ENCODE peak calls at places on chromosomes 13 and 19, in seven cellular contexts. J, N, Z, Y, M, L and D are unnamed samples.

GRCh38 chr19:6098574-6098973 is 11.7 kb downstream of the RFX2 start:
- DNase-seq in J (no peak), N (no peak), Z (no peak), Y (no peak), M (no peak), L (no peak), D (no peak)

GRCh38 chr13:40406405-40407138 is 259.9 kb downstream of the FOXO1 start:
- DNase-seq in J (no peak), N (peak), Z (peak), Y (peak), M (no peak), L (no peak), D (no peak)

GRCh38 chr19:32886241-32886640 is 16.7 kb upstream of the SLC7A9 start:
- DNase-seq in J (no peak), N (no peak), Z (no peak), Y (no peak), M (no peak), L (no peak), D (no peak)

GRCh38 chr19:45782820-45783785 is 813 bp upstream of the DMPK start:
- DNase-seq in J (no peak), N (peak), Z (peak), Y (peak), M (no peak), L (no peak), D (no peak)

GRCh38 chr13:23748591-23748990 is 140.6 kb downstream of the MIPEP start:
- DNase-seq in J (no peak), N (no peak), Z (no peak), Y (no peak), M (no peak), L (no peak), D (no peak)

GRCh38 chr13:98026457-98026857 is 73.0 kb downstream of the IPO5 start:
- DNase-seq in J (no peak), N (no peak), Z (no peak), Y (peak), M (no peak), L (no peak), D (no peak)

GRCh38 chr13:80359459-80360297 is 18.8 kb upstream of the SPRY2 start:
- DNase-seq in J (no peak), N (no peak), Z (no peak), Y (peak), M (no peak), L (no peak), D (no peak)

GRCh38 chr19:19366691-19367396 is 38.6 kb upstream of the GATAD2A start:
- DNase-seq in J (peak), N (peak), Z (peak), Y (peak), M (no peak), L (peak), D (peak)

GRCh38 chr19:39093761-39094160 is 9.6 kb downstream of the ACP7 start:
- DNase-seq in J (no peak), N (peak), Z (no peak), Y (peak), M (no peak), L (no peak), D (no peak)

GRCh38 chr13:30107536-30108136 is 199.7 kb downstream of the KATNAL1 start:
- DNase-seq in J (no peak), N (peak), Z (no peak), Y (peak), M (no peak), L (no peak), D (no peak)

GRCh38 chr19:29983568-29983967 is 41.5 kb downstream of the URI1 start:
- DNase-seq in J (no peak), N (no peak), Z (no peak), Y (no peak), M (no peak), L (no peak), D (no peak)

GRCh38 chr13:96963786-96964475 is 30.3 kb downstream of the OXGR1 start:
- DNase-seq in J (no peak), N (no peak), Z (no peak), Y (no peak), M (no peak), L (no peak), D (no peak)

GRCh38 chr13:96966415-96967102 is 27.7 kb downstream of the OXGR1 start:
- DNase-seq in J (no peak), N (no peak), Z (no peak), Y (no peak), M (no peak), L (no peak), D (no peak)

GRCh38 chr13:96968027-96968426 is 26.2 kb downstream of the OXGR1 start:
- DNase-seq in J (no peak), N (no peak), Z (no peak), Y (no peak), M (no peak), L (no peak), D (no peak)

DNA sequence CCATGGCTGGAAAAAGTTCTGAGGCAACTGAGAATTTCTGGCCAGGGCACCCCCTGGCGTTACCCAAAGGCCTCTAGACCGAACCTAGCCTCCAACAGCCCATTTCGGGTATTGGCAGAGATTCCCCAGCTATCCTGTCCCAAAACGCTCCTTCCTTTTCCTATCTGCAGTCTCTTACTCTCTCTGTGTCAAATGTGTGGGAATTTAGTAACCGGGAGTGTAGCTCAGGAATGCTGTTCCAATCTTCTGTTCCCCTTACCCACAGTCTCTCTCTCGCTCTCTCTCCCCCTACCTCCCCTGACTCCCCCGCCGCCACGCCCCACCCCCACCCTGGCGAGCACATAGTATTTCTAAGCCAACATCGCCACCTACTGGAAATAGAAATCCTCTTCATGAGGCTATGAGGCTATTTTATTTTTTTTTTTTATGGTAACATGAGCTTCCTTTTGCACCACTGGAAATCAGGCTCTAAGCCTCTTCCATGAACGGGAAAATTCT is 27.0 kb downstream of the OXGR1 start:
- DNase-seq in J (no peak), N (no peak), Z (no peak), Y (no peak), M (no peak), L (no peak), D (no peak)
- TF ChIP-seq CTCF in J (no peak), N (peak), Z (no peak), Y (peak), M (no peak), L (no peak), D (no peak)

GRCh38 chr13:21639604-21640003 is 31.3 kb upstream of the FGF9 start:
- DNase-seq in J (no peak), N (no peak), Z (no peak), Y (no peak), M (no peak), L (no peak), D (no peak)

GRCh38 chr13:21637296-21637695 is 33.3 kb upstream of the MICU2 start:
- DNase-seq in J (peak), N (peak), Z (peak), Y (peak), M (no peak), L (no peak), D (no peak)

GRCh38 chr13:21641629-21642028 is 29.2 kb upstream of the FGF9 start:
- DNase-seq in J (peak), N (no peak), Z (no peak), Y (no peak), M (no peak), L (no peak), D (no peak)

DNA sequence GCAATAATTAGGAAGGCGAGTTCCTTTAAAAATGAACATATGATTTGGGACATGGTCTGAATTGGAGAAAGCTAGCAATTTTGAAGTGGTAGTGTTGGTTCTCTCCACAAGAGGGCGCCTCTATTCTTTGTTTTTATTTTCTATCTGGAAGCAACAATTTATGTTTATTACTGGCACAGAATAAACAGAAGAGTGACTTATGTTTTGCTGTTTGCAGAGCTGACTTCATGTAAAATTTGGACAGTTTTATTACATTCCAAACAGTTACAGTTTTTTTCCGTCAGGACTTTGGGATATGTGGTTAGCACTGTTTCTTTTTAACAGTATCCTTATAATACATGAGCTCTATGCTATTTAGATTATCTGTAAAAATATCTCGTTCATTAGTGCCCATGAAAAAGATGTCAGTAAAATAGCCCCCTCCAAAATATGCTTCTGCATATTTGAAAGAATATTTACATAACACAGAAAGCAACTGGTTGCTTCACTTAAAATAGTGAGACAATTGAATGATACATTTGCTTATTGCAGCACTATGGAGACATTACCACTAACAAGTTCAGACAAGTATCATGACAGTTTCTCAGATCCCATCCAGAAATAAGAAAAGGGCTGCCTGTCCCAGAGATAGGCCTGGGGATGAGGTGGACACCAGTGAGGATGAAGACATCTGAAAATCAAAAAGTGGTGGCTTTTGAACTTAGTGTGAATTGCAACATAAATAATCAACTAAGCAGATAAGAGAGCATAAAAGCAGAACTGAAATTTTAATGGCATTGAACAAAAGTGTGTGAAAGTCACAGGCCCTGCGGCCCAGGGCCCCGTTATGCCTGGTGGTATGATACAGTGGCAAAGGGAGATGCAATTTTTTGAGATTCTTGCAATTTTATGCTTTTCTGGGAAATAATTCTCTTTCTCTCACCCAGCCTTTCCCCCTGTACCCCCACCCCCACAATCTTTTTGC is 32.3 kb upstream of the FGF9 start:
- DNase-seq in J (peak), N (peak), Z (no peak), Y (peak), M (no peak), L (no peak), D (peak)
- TF ChIP-seq CTCF in J (peak), N (peak), Z (peak), Y (peak), M (peak), L (peak), D (peak)

DNA sequence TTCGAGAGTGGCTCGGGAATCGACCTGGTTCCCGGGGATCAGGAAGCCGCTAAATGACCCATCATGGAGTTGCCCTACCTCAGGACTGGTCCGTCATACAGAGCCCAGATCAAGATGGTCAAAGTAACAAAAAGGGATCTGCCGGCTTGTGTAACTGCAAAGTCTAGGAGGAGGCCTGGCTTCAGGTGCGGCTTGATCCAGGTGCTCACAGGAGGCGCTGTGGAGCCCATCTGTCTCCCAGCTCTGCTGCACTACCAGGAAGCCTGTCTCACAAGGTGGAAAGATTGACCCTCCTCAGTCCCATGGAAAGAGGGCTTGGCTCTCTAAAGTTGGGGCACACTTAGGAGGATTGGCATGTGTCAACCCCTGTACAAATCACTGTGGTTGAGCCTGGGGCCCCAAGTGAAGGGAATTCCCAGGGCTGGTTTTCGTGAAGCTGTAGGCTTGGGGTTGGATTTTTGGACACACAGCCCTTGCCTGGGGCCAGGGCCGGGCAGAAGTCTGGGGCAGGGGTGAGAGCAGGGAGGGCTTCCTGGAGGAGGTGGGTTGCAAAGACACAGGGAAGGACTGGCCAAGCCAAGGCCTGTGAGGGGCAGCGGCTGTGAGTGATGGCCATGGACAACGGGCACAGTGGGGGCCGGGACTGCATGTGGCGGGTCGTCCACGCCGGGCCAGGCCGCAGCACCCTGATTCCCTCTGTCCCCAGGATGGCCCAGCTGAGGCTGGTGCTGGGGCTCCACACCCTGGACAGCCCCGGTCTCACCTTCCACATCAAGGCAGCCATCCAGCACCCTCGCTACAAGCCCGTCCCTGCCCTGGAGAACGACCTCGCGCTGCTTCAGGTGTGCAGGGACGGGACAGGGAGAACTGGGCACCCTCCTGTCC is 4.2 kb downstream of the GZMM start:
- DNase-seq in J (no peak), N (no peak), Z (no peak), Y (no peak), M (no peak), L (no peak), D (no peak)
- TF ChIP-seq CTCF in J (no peak), N (peak), Z (peak), Y (no peak), M (no peak), L (no peak), D (no peak)

GRCh38 chr13:112245959-112246358 is 130.2 kb upstream of the SPACA7 start:
- DNase-seq in J (no peak), N (no peak), Z (no peak), Y (no peak), M (peak), L (no peak), D (no peak)
- TF ChIP-seq CTCF in J (no peak), N (no peak), Z (no peak), Y (no peak), M (no peak), L (no peak), D (no peak)

DNA sequence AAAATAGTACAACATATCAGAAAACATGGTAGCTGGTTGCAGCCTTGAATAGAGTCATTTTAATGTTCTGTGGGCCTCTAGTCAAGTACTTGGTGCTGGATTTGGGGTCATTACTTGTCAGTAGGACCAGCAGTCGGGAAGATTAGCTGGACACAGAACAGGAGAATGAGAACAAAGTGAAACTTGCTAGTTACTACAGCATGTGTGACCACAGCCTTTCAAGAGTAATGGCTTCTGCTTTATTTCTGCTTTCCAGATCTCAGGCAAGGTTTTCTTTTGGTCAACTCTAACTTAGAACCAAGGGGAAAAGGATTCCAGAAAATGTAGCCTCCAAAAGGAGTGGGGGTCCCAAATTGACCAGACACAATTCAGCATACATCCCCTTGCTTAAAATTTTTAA is 17.1 kb upstream of the VWA8 start:
- DNase-seq in J (peak), N (no peak), Z (no peak), Y (no peak), M (no peak), L (no peak), D (peak)
- TF ChIP-seq CTCF in J (no peak), N (no peak), Z (no peak), Y (no peak), M (no peak), L (no peak), D (no peak)

GRCh38 chr19:28960986-28961705 is 251.8 kb downstream of the UQCRFS1 start:
- DNase-seq in J (no peak), N (peak), Z (peak), Y (peak), M (no peak), L (no peak), D (no peak)

GRCh38 chr19:28963481-28964245 is 249.3 kb downstream of the UQCRFS1 start:
- DNase-seq in J (no peak), N (no peak), Z (no peak), Y (no peak), M (no peak), L (no peak), D (no peak)

GRCh38 chr19:28964500-28964899 is 248.5 kb downstream of the UQCRFS1 start:
- DNase-seq in J (no peak), N (no peak), Z (no peak), Y (no peak), M (no peak), L (no peak), D (no peak)

GRCh38 chr19:28960586-28960985 is 252.4 kb downstream of the UQCRFS1 start:
- DNase-seq in J (no peak), N (no peak), Z (no peak), Y (no peak), M (no peak), L (no peak), D (no peak)

GRCh38 chr19:28961772-28962500 is 251.0 kb downstream of the UQCRFS1 start:
- DNase-seq in J (no peak), N (peak), Z (peak), Y (peak), M (no peak), L (no peak), D (no peak)
- TF ChIP-seq CTCF in J (no peak), N (no peak), Z (no peak), Y (no peak), M (no peak), L (no peak), D (no peak)

GRCh38 chr19:35143231-35143715 is at the start of gene FXYD7:
- DNase-seq in J (no peak), N (no peak), Z (no peak), Y (no peak), M (no peak), L (no peak), D (no peak)
- TF ChIP-seq CTCF in J (no peak), N (peak), Z (no peak), Y (no peak), M (peak), L (no peak), D (no peak)

GRCh38 chr19:43775299-43775890 is 5.4 kb downstream of the KCNN4 start:
- DNase-seq in J (no peak), N (no peak), Z (no peak), Y (no peak), M (no peak), L (no peak), D (no peak)

GRCh38 chr19:43777163-43777700 is 3.5 kb downstream of the KCNN4 start:
- DNase-seq in J (peak), N (no peak), Z (no peak), Y (no peak), M (no peak), L (no peak), D (peak)

GRCh38 chr19:43776285-43776684 is 4.5 kb downstream of the KCNN4 start:
- DNase-seq in J (peak), N (no peak), Z (no peak), Y (no peak), M (no peak), L (no peak), D (no peak)

GRCh38 chr19:43773725-43774102 is 7.1 kb downstream of the KCNN4 start:
- DNase-seq in J (no peak), N (no peak), Z (no peak), Y (no peak), M (no peak), L (no peak), D (no peak)

GRCh38 chr19:43774103-43774939 is 6.5 kb downstream of the KCNN4 start:
- DNase-seq in J (no peak), N (peak), Z (peak), Y (peak), M (peak), L (no peak), D (no peak)
- TF ChIP-seq CTCF in J (no peak), N (peak), Z (peak), Y (peak), M (peak), L (peak), D (no peak)